ENCODE peak calls at places on chromosomes 6 and 20, in four cellular contexts. One of them, this sample, is unnamed.

GRCh38 chr6:74287932-74288331 is 591.9 kb downstream of the CD109 start:
- DNase-seq in naive thymus-derived CD4-positive, alpha-beta T cell: no peak
- DNase-seq in RKO: no peak
- DNase-seq in left ventricle myocardium superior: no peak
- DNase-seq in this sample: no peak

GRCh38 chr20:46264391-46265266 is 43.7 kb downstream of the CDH22 start:
- DNase-seq in left ventricle myocardium superior: no peak
- DNase-seq in RKO: no peak
- DNase-seq in naive thymus-derived CD4-positive, alpha-beta T cell: no peak
- DNase-seq in this sample: no peak

GRCh38 chr20:40583195-40583594 is 105.8 kb downstream of the MAFB start:
- DNase-seq in naive thymus-derived CD4-positive, alpha-beta T cell: no peak
- DNase-seq in RKO: no peak
- DNase-seq in left ventricle myocardium superior: peak
- DNase-seq in this sample: no peak

GRCh38 chr6:44042261-44043035 is 84.8 kb downstream of the MRPL14 start:
- DNase-seq in RKO: no peak
- DNase-seq in left ventricle myocardium superior: peak
- DNase-seq in naive thymus-derived CD4-positive, alpha-beta T cell: no peak
- DNase-seq in this sample: no peak

GRCh38 chr20:5586720-5587119 is 163.5 kb upstream of the SHLD1 start:
- DNase-seq in left ventricle myocardium superior: no peak
- DNase-seq in RKO: no peak
- DNase-seq in naive thymus-derived CD4-positive, alpha-beta T cell: no peak
- DNase-seq in this sample: no peak

GRCh38 chr6:45376310-45377040 is 1.3 kb downstream of the SUPT3H start:
- DNase-seq in naive thymus-derived CD4-positive, alpha-beta T cell: no peak
- DNase-seq in RKO: peak
- DNase-seq in left ventricle myocardium superior: no peak
- DNase-seq in this sample: no peak

GRCh38 chr6:7899046-7899888 is 11.3 kb downstream of the TXNDC5 start:
- DNase-seq in RKO: no peak
- DNase-seq in left ventricle myocardium superior: no peak
- DNase-seq in naive thymus-derived CD4-positive, alpha-beta T cell: no peak
- DNase-seq in this sample: no peak

GRCh38 chr6:33613794-33614166 is 7.3 kb upstream of the ITPR3 start:
- DNase-seq in RKO: peak
- DNase-seq in naive thymus-derived CD4-positive, alpha-beta T cell: no peak
- DNase-seq in left ventricle myocardium superior: no peak
- DNase-seq in this sample: no peak

GRCh38 chr20:10209091-10209490 is 9.5 kb upstream of the SNAP25 start:
- DNase-seq in RKO: no peak
- DNase-seq in naive thymus-derived CD4-positive, alpha-beta T cell: no peak
- DNase-seq in left ventricle myocardium superior: no peak
- DNase-seq in this sample: no peak

GRCh38 chr6:92757926-92758325 is 661.4 kb downstream of the EPHA7 start:
- DNase-seq in naive thymus-derived CD4-positive, alpha-beta T cell: no peak
- DNase-seq in left ventricle myocardium superior: no peak
- DNase-seq in RKO: no peak
- DNase-seq in this sample: no peak

GRCh38 chr20:32124916-32125454 is 15.5 kb downstream of the TM9SF4 start:
- DNase-seq in naive thymus-derived CD4-positive, alpha-beta T cell: no peak
- DNase-seq in left ventricle myocardium superior: no peak
- DNase-seq in RKO: no peak
- DNase-seq in this sample: no peak

GRCh38 chr6:21965953-21966539 is 330.8 kb downstream of the PRL start:
- DNase-seq in left ventricle myocardium superior: no peak
- DNase-seq in naive thymus-derived CD4-positive, alpha-beta T cell: no peak
- DNase-seq in RKO: no peak
- DNase-seq in this sample: no peak

GRCh38 chr20:35341366-35342028 is 49.3 kb upstream of the FAM83C start:
- DNase-seq in RKO: no peak
- DNase-seq in naive thymus-derived CD4-positive, alpha-beta T cell: no peak
- DNase-seq in left ventricle myocardium superior: no peak
- DNase-seq in this sample: no peak

GRCh38 chr20:57440678-57441509 is 49.7 kb downstream of the RBM38 start:
- DNase-seq in naive thymus-derived CD4-positive, alpha-beta T cell: no peak
- DNase-seq in left ventricle myocardium superior: peak
- DNase-seq in RKO: no peak
- DNase-seq in this sample: no peak

GRCh38 chr6:38177885-38178583 is 358.5 kb downstream of the ZFAND3 start:
- DNase-seq in naive thymus-derived CD4-positive, alpha-beta T cell: no peak
- DNase-seq in left ventricle myocardium superior: no peak
- DNase-seq in RKO: no peak
- DNase-seq in this sample: no peak

GRCh38 chr6:140537834-140538680 is 1163.6 kb upstream of the CITED2 start:
- DNase-seq in left ventricle myocardium superior: no peak
- DNase-seq in RKO: peak
- DNase-seq in naive thymus-derived CD4-positive, alpha-beta T cell: no peak
- DNase-seq in this sample: no peak

GRCh38 chr20:32903666-32904175 is 45.0 kb downstream of the EFCAB8 start:
- DNase-seq in RKO: no peak
- DNase-seq in left ventricle myocardium superior: no peak
- DNase-seq in naive thymus-derived CD4-positive, alpha-beta T cell: no peak
- DNase-seq in this sample: no peak

GRCh38 chr20:41004561-41005360 is 23.9 kb upstream of the TOP1 start:
- DNase-seq in RKO: peak
- DNase-seq in naive thymus-derived CD4-positive, alpha-beta T cell: no peak
- DNase-seq in left ventricle myocardium superior: no peak
- DNase-seq in this sample: no peak

GRCh38 chr6:36623547-36624459 is 29.6 kb downstream of the SRSF3 start:
- DNase-seq in naive thymus-derived CD4-positive, alpha-beta T cell: peak
- DNase-seq in RKO: peak
- DNase-seq in left ventricle myocardium superior: peak
- DNase-seq in this sample: peak

GRCh38 chr6:31597006-31597405 is 4.2 kb upstream of the NCR3 start:
- DNase-seq in naive thymus-derived CD4-positive, alpha-beta T cell: peak
- DNase-seq in left ventricle myocardium superior: no peak
- DNase-seq in RKO: peak
- DNase-seq in this sample: no peak

GRCh38 chr6:11354019-11354418 is 121.6 kb upstream of the NEDD9 start:
- DNase-seq in RKO: no peak
- DNase-seq in left ventricle myocardium superior: peak
- DNase-seq in naive thymus-derived CD4-positive, alpha-beta T cell: peak
- DNase-seq in this sample: no peak

GRCh38 chr6:105474234-105474633 is 71.4 kb upstream of the PREP start:
- DNase-seq in left ventricle myocardium superior: no peak
- DNase-seq in naive thymus-derived CD4-positive, alpha-beta T cell: no peak
- DNase-seq in RKO: no peak
- DNase-seq in this sample: no peak